ENCODE peak calls at places on chromosome 13, in six cellular contexts. R is cardiac muscle cell, V is glutamatergic neuron, C is H1, B is Peyer's patch, O is AG09319. X is an unnamed sample.

GRCh38 chr13:105937451-105937850 is 598.0 kb downstream of the EFNB2 start:
- DNase-seq in V (peak; percentile 61), O (no peak), R (peak; percentile 20), C (no peak), B (no peak), X (no peak)

GRCh38 chr13:41459754-41460111 is 2.4 kb downstream of the RGCC start:
- DNase-seq in R (no peak), C (no peak), O (no peak), V (no peak), B (no peak), X (no peak)

GRCh38 chr13:112782433-112783010 is 92.7 kb downstream of the ATP11A start:
- DNase-seq in V (no peak), R (no peak), O (no peak), B (no peak), C (peak; percentile 33), X (no peak)

GRCh38 chr13:33003458-33004019 is 12.7 kb upstream of the KL start:
- DNase-seq in C (no peak), B (no peak), R (no peak), V (no peak), O (no peak), X (no peak)

GRCh38 chr13:20475927-20476691 is 49.5 kb downstream of the CRYL1 start:
- DNase-seq in V (no peak), O (no peak), B (no peak), C (no peak), R (no peak), X (no peak)

GRCh38 chr13:39044536-39044935 is 6.3 kb downstream of the NHLRC3 start:
- DNase-seq in R (no peak), B (no peak), V (no peak), O (no peak), C (no peak), X (no peak)

GRCh38 chr13:42334329-42334706 is 62.4 kb downstream of the AKAP11 start:
- DNase-seq in O (no peak), C (peak; percentile 56), B (no peak), V (no peak), R (no peak), X (no peak)

GRCh38 chr13:43473437-43473836 is 313.3 kb downstream of the ENOX1 start:
- DNase-seq in O (no peak), V (no peak), R (peak; percentile 24), B (no peak), C (no peak), X (no peak)

GRCh38 chr13:34826432-34826831 is 115.6 kb upstream of the NBEA start:
- DNase-seq in C (no peak), V (no peak), O (no peak), R (no peak), B (no peak), X (no peak)

GRCh38 chr13:37068962-37069361 is 9.5 kb upstream of the SUPT20H start:
- DNase-seq in O (no peak), B (no peak), C (no peak), V (no peak), R (peak; percentile 34), X (no peak)

GRCh38 chr13:87999791-88000190 is 328.6 kb downstream of the SLITRK5 start:
- DNase-seq in R (no peak), C (no peak), O (no peak), V (no peak), B (no peak), X (no peak)

GRCh38 chr13:64877176-64877575 is 2353.0 kb downstream of the PCDH9 start:
- DNase-seq in B (no peak), R (no peak), O (no peak), C (no peak), V (no peak), X (no peak)

GRCh38 chr13:48304132-48304876 is 753 bp downstream of the RB1 start:
- DNase-seq in B (peak; percentile 53), C (no peak), O (peak; percentile 19), R (peak; percentile 63), V (peak; percentile 48), X (no peak)

GRCh38 chr13:70959376-70959775 is 851.1 kb upstream of the KLHL1 start:
- DNase-seq in C (no peak), B (no peak), O (no peak), R (no peak), V (no peak), X (no peak)

GRCh38 chr13:48801255-48801654 is 147.5 kb downstream of the CYSLTR2 start:
- DNase-seq in V (no peak), R (no peak), B (no peak), O (peak; percentile 56), C (no peak), X (no peak)

GRCh38 chr13:98239156-98240076 is 62.3 kb upstream of the RNF113B start:
- DNase-seq in C (peak; percentile 56), B (no peak), O (no peak), R (no peak), V (peak; percentile 36), X (no peak)

GRCh38 chr13:21240586-21240985 is 64.1 kb downstream of the MRPL57 start:
- DNase-seq in V (no peak), R (peak; percentile 59), O (peak; percentile 4), B (no peak), C (no peak), X (no peak)

GRCh38 chr13:113633485-113633873 is 24.5 kb downstream of the ATP4B start:
- DNase-seq in R (no peak), C (no peak), V (peak; percentile 5), B (peak; percentile 13), O (no peak), X (no peak)

GRCh38 chr13:24683370-24683769 is 3.2 kb downstream of the ATP12A start:
- DNase-seq in R (no peak), O (no peak), C (no peak), V (no peak), B (no peak), X (no peak)

GRCh38 chr13:97391201-97391600 is 42.8 kb upstream of the RAP2A start:
- DNase-seq in R (peak; percentile 47), B (no peak), O (no peak), V (no peak), C (no peak), X (no peak)

GRCh38 chr13:65606622-65607021 is 1623.5 kb downstream of the PCDH9 start:
- DNase-seq in R (peak; percentile 72), O (no peak), V (no peak), B (no peak), C (no peak), X (no peak)

GRCh38 chr13:105165449-105166125 is 1369.9 kb downstream of the EFNB2 start:
- DNase-seq in R (no peak), C (no peak), V (no peak), O (no peak), B (no peak), X (no peak)

GRCh38 chr13:106432636-106433035 is 102.8 kb downstream of the EFNB2 start:
- DNase-seq in B (no peak), C (no peak), V (no peak), O (no peak), R (peak; percentile 1), X (no peak)

GRCh38 chr13:103788061-103788652 is 721.9 kb upstream of the SLC10A2 start:
- DNase-seq in R (no peak), B (no peak), V (peak; percentile 22), O (no peak), C (no peak), X (no peak)
- TF ChIP-seq CTCF in R (peak; percentile 10), B (no peak), V (peak; percentile 43), O (no peak), C (peak; percentile 28), X (no peak)

GRCh38 chr13:51315658-51316057 is 23.8 kb upstream of the SERPINE3 start:
- DNase-seq in B (no peak), O (no peak), R (peak; percentile 33), V (no peak), C (no peak), X (no peak)

GRCh38 chr13:51311271-51311670 is 28.2 kb upstream of the SERPINE3 start:
- DNase-seq in B (no peak), R (no peak), V (no peak), O (no peak), C (no peak), X (no peak)

GRCh38 chr13:51317262-51317661 is 22.2 kb upstream of the SERPINE3 start:
- DNase-seq in B (no peak), R (no peak), O (peak; percentile 7), C (no peak), V (no peak), X (no peak)

GRCh38 chr13:51311957-51312520 is 27.5 kb upstream of the SERPINE3 start:
- DNase-seq in B (no peak), O (no peak), C (no peak), V (no peak), R (no peak), X (no peak)

DNA sequence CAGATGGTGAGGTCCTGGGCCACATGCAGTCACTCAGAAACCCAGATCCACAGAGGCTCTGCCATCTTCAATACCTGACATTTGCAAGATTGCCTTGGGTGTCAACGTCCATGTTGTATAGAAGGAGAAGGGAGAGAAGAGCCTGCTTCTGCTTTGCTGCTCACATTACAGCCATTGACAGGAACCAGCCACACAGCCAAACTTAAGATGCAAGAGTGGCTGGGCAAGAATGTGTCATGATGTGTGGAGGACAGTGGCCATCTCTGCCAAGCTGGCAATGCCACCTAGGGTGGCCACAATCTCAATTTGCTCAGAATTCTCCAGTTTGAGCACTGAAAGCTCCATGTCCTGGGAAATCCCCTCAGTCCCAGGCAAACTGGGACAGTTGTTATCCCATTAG is 25.9 kb upstream of the SERPINE3 start:
- DNase-seq in R (no peak), O (no peak), C (no peak), B (no peak), V (no peak), X (no peak)
- TF ChIP-seq CTCF in R (no peak), O (no peak), C (no peak), B (no peak), V (no peak), X (no peak)

GRCh38 chr13:45500492-45501174 is 35.9 kb downstream of the COG3 start:
- DNase-seq in V (no peak), B (no peak), C (no peak), R (peak; percentile 95), O (peak; percentile 52), X (no peak)

GRCh38 chr13:45496942-45497341 is 32.2 kb downstream of the COG3 start:
- DNase-seq in R (no peak), B (no peak), C (no peak), O (no peak), V (no peak), X (no peak)

GRCh38 chr13:45503658-45504057 is 38.9 kb downstream of the COG3 start:
- DNase-seq in B (no peak), C (no peak), O (no peak), R (no peak), V (no peak), X (no peak)

GRCh38 chr13:45506811-45507210 is 42.1 kb downstream of the COG3 start:
- DNase-seq in O (no peak), V (no peak), C (no peak), R (no peak), B (no peak), X (no peak)

GRCh38 chr13:45501175-45501526 is 36.4 kb downstream of the COG3 start:
- DNase-seq in B (no peak), R (no peak), V (no peak), O (no peak), C (no peak), X (no peak)
- TF ChIP-seq CTCF in B (no peak), R (no peak), V (no peak), O (no peak), C (no peak), X (no peak)

GRCh38 chr13:85419611-85420010 is 379.6 kb downstream of the SLITRK6 start:
- DNase-seq in C (no peak), R (no peak), V (no peak), B (no peak), O (no peak), X (no peak)
- TF ChIP-seq CTCF in C (no peak), R (no peak), V (no peak), B (no peak), O (no peak), X (no peak)